ENCODE peak calls at places on chromosomes 16 and 17, in six cellular contexts. Z is Right ventricle myocardium superior, S is non-pigmented ciliary epithelial cell, D is BJ, V is GM12891, R is PC-9. I is an unnamed sample.
A peak's percentile ranks its signal among the peaks of the same experiment; 100 is the strongest.

GRCh38 chr16:23182206-23182674 is 305 bp upstream of the SCNN1G start:
- DNase-seq in Z (peak; percentile 78), S (no peak), D (no peak), V (peak; percentile 93), R (peak; percentile 75), I (no peak)

GRCh38 chr16:74734361-74735161 is 33.9 kb upstream of the MLKL start:
- DNase-seq in Z (no peak), S (no peak), D (no peak), V (no peak), R (no peak), I (no peak)

GRCh38 chr16:21663889-21664647 is at the start of gene OTOA:
- DNase-seq in Z (no peak), S (no peak), D (no peak), V (no peak), R (no peak), I (no peak)

GRCh38 chr17:72884066-72884465 is 208.4 kb downstream of the SLC39A11 start:
- DNase-seq in Z (no peak), S (no peak), D (no peak), V (no peak), R (no peak), I (no peak)

GRCh38 chr17:7292194-7292593 is 2.2 kb downstream of the YBX2 start:
- DNase-seq in Z (no peak), S (no peak), D (no peak), V (no peak), R (no peak), I (no peak)

GRCh38 chr17:72150632-72151460 is 30.0 kb downstream of the SOX9 start:
- DNase-seq in Z (no peak), S (no peak), D (no peak), V (no peak), R (no peak), I (no peak)

GRCh38 chr16:67632415-67633172 is 12.3 kb upstream of the CARMIL2 start:
- DNase-seq in Z (peak; percentile 69), S (peak; percentile 13), D (no peak), V (no peak), R (no peak), I (no peak)

GRCh38 chr16:73717266-73718057 is 579.2 kb upstream of the PSMD7 start:
- DNase-seq in Z (no peak), S (no peak), D (no peak), V (no peak), R (no peak), I (no peak)

GRCh38 chr17:39920218-39921210 is 2.1 kb upstream of the GSDMB start:
- DNase-seq in Z (no peak), S (no peak), D (no peak), V (no peak), R (no peak), I (no peak)

GRCh38 chr17:34246436-34246835 is 8.6 kb upstream of the CCL2 start:
- DNase-seq in Z (no peak), S (no peak), D (no peak), V (no peak), R (no peak), I (no peak)

GRCh38 chr17:81708739-81709185 is 3.3 kb upstream of the SLC25A10 start:
- DNase-seq in Z (peak; percentile 29), S (no peak), D (no peak), V (no peak), R (no peak), I (no peak)

GRCh38 chr17:81306898-81307510 is 11.9 kb upstream of the SLC38A10 start:
- DNase-seq in Z (no peak), S (no peak), D (no peak), V (no peak), R (no peak), I (no peak)

GRCh38 chr17:33433581-33433980 is 140.5 kb upstream of the ASIC2 start:
- DNase-seq in Z (no peak), S (no peak), D (no peak), V (no peak), R (no peak), I (no peak)

GRCh38 chr16:1980770-1981087 is 540 bp downstream of the NOXO1 start:
- DNase-seq in Z (no peak), S (no peak), D (no peak), V (no peak), R (no peak), I (no peak)

GRCh38 chr17:44137891-44138709 is 3.6 kb upstream of the HROB start:
- DNase-seq in Z (peak; percentile 76), S (peak; percentile 98), D (peak; percentile 98), V (peak; percentile 44), R (peak; percentile 87), I (peak; percentile 84)

GRCh38 chr16:89720520-89720858 is 209 bp downstream of the VPS9D1 start:
- DNase-seq in Z (peak; percentile 72), S (no peak), D (no peak), V (no peak), R (no peak), I (no peak)

GRCh38 chr17:42814633-42815399 is 9.3 kb downstream of the BECN1 start:
- DNase-seq in Z (no peak), S (no peak), D (peak; percentile 26), V (no peak), R (no peak), I (peak; percentile 64)

GRCh38 chr17:55053855-55054254 is 85.3 kb downstream of the STXBP4 start:
- DNase-seq in Z (no peak), S (no peak), D (no peak), V (no peak), R (no peak), I (no peak)

GRCh38 chr17:77516902-77517301 is 376.1 kb downstream of the SEC14L1 start:
- DNase-seq in Z (no peak), S (peak; percentile 67), D (peak; percentile 6), V (no peak), R (no peak), I (no peak)

GRCh38 chr17:78737332-78737731 is 44.7 kb downstream of the CYTH1 start:
- DNase-seq in Z (no peak), S (no peak), D (peak; percentile 44), V (no peak), R (peak; percentile 73), I (no peak)